ENCODE peak calls at places on chromosomes 5 and 9, in five cellular contexts. C is AG04450, S is HepG2, J is left ventricle myocardium inferior, N is astrocyte. G is an unnamed sample.

GRCh38 chr5:32630867-32631491 is 45.6 kb downstream of the SUB1 start:
- DNase-seq in C (no peak), S (peak), J (no peak), N (no peak), G (no peak)

GRCh38 chr5:169084775-169085566 is 216.0 kb downstream of the SLIT3 start:
- DNase-seq in C (no peak), S (no peak), J (no peak), N (no peak), G (no peak)

GRCh38 chr9:129145841-129146292 is 32.2 kb downstream of the IER5L start:
- DNase-seq in C (peak), S (peak), J (peak), N (peak), G (no peak)

GRCh38 chr5:140351609-140352334 is 5.4 kb upstream of the HBEGF start:
- DNase-seq in C (no peak), S (peak), J (no peak), N (peak), G (no peak)

GRCh38 chr5:14109041-14109747 is 33.9 kb upstream of the TRIO start:
- DNase-seq in C (no peak), S (no peak), J (no peak), N (peak), G (peak)

GRCh38 chr9:133534346-133535284 is at the start of gene ADAMTSL2:
- DNase-seq in C (no peak), S (peak), J (peak), N (peak), G (no peak)

GRCh38 chr9:129252937-129253819 is 75.1 kb upstream of the IER5L start:
- DNase-seq in C (no peak), S (peak), J (peak), N (no peak), G (no peak)

GRCh38 chr5:42751044-42751443 is 5.6 kb upstream of the CCDC152 start:
- DNase-seq in C (no peak), S (no peak), J (no peak), N (no peak), G (peak)

GRCh38 chr5:105903069-105903468 is 1767.7 kb downstream of the EFNA5 start:
- DNase-seq in C (no peak), S (no peak), J (no peak), N (peak), G (no peak)

GRCh38 chr9:3810231-3810630 is 284.4 kb upstream of the RFX3 start:
- DNase-seq in C (no peak), S (no peak), J (no peak), N (no peak), G (no peak)

GRCh38 chr5:14266171-14266570 is 123.0 kb downstream of the TRIO start:
- DNase-seq in C (no peak), S (no peak), J (no peak), N (no peak), G (no peak)

GRCh38 chr9:69317894-69318293 is 7.1 kb upstream of the ENTREP1 start:
- DNase-seq in C (no peak), S (no peak), J (no peak), N (no peak), G (no peak)

GRCh38 chr9:4099961-4100360 is 199.9 kb downstream of the GLIS3 start:
- DNase-seq in C (no peak), S (no peak), J (no peak), N (no peak), G (no peak)

GRCh38 chr9:133993635-133994253 is 1.6 kb upstream of the VAV2 start:
- DNase-seq in C (no peak), S (no peak), J (no peak), N (no peak), G (no peak)

DNA sequence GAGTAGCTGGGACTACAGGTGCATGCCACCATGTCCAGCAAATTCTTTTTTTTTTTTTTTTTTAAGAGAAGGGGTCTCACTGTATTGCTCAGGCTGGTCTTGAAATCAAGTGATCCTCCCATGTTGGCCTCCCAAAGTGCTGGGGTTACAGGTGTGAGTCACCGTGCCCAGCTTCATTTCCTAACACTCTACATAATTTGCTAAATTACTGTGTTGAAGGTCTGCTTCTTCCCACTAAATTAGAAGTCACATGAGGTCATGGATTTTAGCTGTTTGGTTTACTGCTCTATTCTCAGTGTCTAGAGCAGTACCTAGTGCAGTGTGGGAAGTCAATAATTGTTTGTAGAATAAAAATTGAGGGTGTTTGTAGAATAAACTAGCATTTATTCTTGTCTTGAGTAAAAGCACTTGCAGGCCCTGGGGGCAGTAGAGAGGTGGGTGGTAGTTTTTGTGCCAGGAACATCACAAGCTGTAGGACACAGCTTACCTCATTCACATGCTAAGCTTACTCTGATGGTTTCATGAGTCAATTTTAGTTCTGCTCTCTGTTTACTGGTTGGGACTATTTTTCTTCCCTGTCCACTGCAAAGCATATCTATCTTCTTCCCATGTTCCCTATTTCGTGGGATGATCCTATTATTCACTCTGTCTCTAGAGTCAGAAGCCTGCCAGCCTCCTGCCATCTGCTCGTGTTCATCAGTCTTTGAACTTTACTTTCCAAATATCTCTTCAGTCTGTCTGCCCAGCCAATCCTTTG is 7.0 kb downstream of the TEX48 start:
- DNase-seq in C (no peak), S (no peak), J (no peak), N (peak), G (no peak)
- TF ChIP-seq CTCF in C (peak), S (no peak), J (no peak), N (no peak), G (no peak)

DNA sequence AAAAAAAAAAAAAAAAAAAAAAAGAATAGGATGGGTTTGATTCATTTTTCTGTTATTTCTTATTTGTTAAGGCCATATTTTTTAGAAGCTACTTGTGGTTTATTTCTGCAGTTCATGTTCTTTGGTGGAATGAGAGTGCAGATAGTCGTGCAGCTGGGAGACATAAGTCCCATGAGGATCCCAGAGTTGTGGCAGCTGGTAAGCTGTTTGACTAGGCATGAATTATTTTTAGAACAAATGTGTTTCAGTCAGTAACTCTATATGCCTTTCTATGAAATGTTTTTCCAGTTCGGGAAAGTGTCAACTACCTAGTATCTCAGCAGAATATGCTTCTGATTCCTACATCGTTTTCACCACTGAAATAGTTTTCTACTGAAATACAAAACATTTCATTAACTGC is 5.0 kb upstream of the NIPSNAP3B start:
- DNase-seq in C (no peak), S (no peak), J (no peak), N (no peak), G (no peak)
- H3K4me3 ChIP-seq in C (no peak), S (no peak), J (no peak), N (no peak), G (no peak)

GRCh38 chr9:76859860-76860259 is 46.1 kb downstream of the PRUNE2 start:
- DNase-seq in C (no peak), S (no peak), J (no peak), N (no peak), G (no peak)

GRCh38 chr9:76852026-76852425 is 53.9 kb downstream of the PRUNE2 start:
- DNase-seq in C (no peak), S (no peak), J (no peak), N (no peak), G (no peak)

GRCh38 chr9:76856016-76856415 is 49.9 kb downstream of the PRUNE2 start:
- DNase-seq in C (no peak), S (no peak), J (no peak), N (no peak), G (no peak)
- TF ChIP-seq CTCF in C (no peak), S (no peak), J (no peak), N (no peak), G (no peak)

GRCh38 chr5:142644640-142645361 is 41.1 kb downstream of the FGF1 start:
- DNase-seq in C (peak), S (no peak), J (no peak), N (peak), G (no peak)
- H3K4me3 ChIP-seq in C (peak), S (no peak), J (no peak), N (peak), G (no peak)

DNA sequence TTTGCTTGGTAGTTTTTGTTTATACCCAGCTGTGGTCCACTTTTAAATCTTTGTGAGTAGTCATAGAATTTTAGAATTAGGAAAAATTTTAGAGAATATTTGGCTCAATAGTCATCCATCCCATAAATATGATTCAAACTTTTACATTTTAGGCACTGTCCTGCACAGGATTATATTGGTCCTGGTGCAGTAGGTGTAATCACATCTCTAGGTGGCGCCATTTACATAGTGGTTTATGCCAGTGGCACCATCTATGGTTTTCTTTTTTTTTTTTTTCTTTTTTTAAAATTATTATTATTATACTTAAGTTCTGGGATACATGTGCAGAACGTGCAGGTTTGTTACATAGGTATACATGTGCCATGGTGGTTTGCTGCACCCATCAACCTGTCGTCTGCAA is 260.7 kb upstream of the KCNN2 start:
- DNase-seq in C (peak), S (peak), J (no peak), N (peak), G (peak)
- TF ChIP-seq CTCF in C (peak), S (peak), J (peak), N (peak), G (peak)

GRCh38 chr5:141495456-141495811 is 6.6 kb downstream of the PCDHGC5 start:
- DNase-seq in C (no peak), S (no peak), J (no peak), N (no peak), G (no peak)
- H3K4me3 ChIP-seq in C (no peak), S (no peak), J (no peak), N (no peak), G (no peak)